ENCODE peak calls at places on chromosomes 11 and 22, in seven cellular contexts. N is hepatocyte, O is OCI-LY7, J is thoracic aorta, W is endothelial cell of umbilical vein, R is left ventricle myocardium inferior, T is mucosa of descending colon. Y is an unnamed sample.

GRCh38 chr22:40183029-40183581 is 5.4 kb downstream of the TNRC6B start:
- DNase-seq in T (no peak), J (no peak), R (no peak), N (peak; percentile 80), W (peak; percentile 92), O (no peak), Y (peak; percentile 78)

GRCh38 chr11:92357344-92357743 is 132.7 kb downstream of the FAT3 start:
- DNase-seq in J (no peak), N (peak; percentile 53), R (no peak), W (no peak), T (no peak), O (no peak), Y (no peak)

GRCh38 chr11:48052183-48053040 is 72.1 kb downstream of the PTPRJ start:
- DNase-seq in N (peak; percentile 61), R (no peak), J (no peak), W (peak; percentile 19), T (no peak), O (peak; percentile 47), Y (peak; percentile 82)

GRCh38 chr11:8356731-8357504 is 93.2 kb upstream of the LMO1 start:
- DNase-seq in N (no peak), T (no peak), W (no peak), R (no peak), O (no peak), J (no peak), Y (no peak)

GRCh38 chr11:111283945-111284481 is 14.3 kb upstream of the POU2AF3 start:
- DNase-seq in O (no peak), R (peak; percentile 18), W (no peak), N (peak; percentile 19), J (no peak), T (peak; percentile 89), Y (no peak)

GRCh38 chr11:107844041-107844440 is 14.5 kb downstream of the SLC35F2 start:
- DNase-seq in T (no peak), O (no peak), R (no peak), N (no peak), J (no peak), W (no peak), Y (peak; percentile 43)

GRCh38 chr11:293293-293851 is 4.4 kb downstream of the PGGHG start:
- DNase-seq in O (no peak), J (no peak), R (peak; percentile 12), T (no peak), N (no peak), W (no peak), Y (no peak)

GRCh38 chr11:83159901-83160865 is 3.3 kb downstream of the PCF11 start:
- DNase-seq in O (peak; percentile 36), T (no peak), W (peak; percentile 42), R (no peak), J (no peak), N (peak; percentile 44), Y (no peak)

GRCh38 chr11:83571301-83571700 is 285.1 kb upstream of the CCDC90B start:
- DNase-seq in T (no peak), N (no peak), O (no peak), J (no peak), W (no peak), R (no peak), Y (no peak)

GRCh38 chr11:33802414-33802950 is 28.2 kb upstream of the FBXO3 start:
- DNase-seq in R (peak; percentile 24), O (peak; percentile 7), T (peak; percentile 38), J (no peak), W (peak; percentile 72), N (peak; percentile 85), Y (peak; percentile 70)

GRCh38 chr11:34732831-34733230 is 111.9 kb downstream of the EHF start:
- DNase-seq in O (no peak), R (no peak), J (no peak), N (no peak), T (no peak), W (no peak), Y (no peak)

GRCh38 chr22:38239101-38239761 is 33.6 kb downstream of the TMEM184B start:
- DNase-seq in N (peak; percentile 71), O (no peak), R (no peak), J (peak; percentile 50), T (no peak), W (peak; percentile 83), Y (peak; percentile 91)

GRCh38 chr11:78220218-78221157 is 31.8 kb downstream of the USP35 start:
- DNase-seq in R (no peak), T (no peak), N (no peak), W (no peak), O (no peak), J (no peak), Y (no peak)

GRCh38 chr11:82960000-82960778 is 58.7 kb downstream of the DDIAS start:
- DNase-seq in W (no peak), J (no peak), T (no peak), R (no peak), N (no peak), O (peak; percentile 81), Y (no peak)

GRCh38 chr11:10409207-10409661 is 45.8 kb upstream of the AMPD3 start:
- DNase-seq in N (no peak), T (no peak), O (no peak), J (no peak), W (no peak), R (no peak), Y (no peak)

GRCh38 chr22:27348634-27349033 is 452.9 kb downstream of the MN1 start:
- DNase-seq in O (no peak), R (no peak), T (no peak), N (no peak), W (no peak), J (no peak), Y (no peak)

GRCh38 chr11:47946682-47947575 is 33.4 kb upstream of the PTPRJ start:
- DNase-seq in T (peak; percentile 61), O (no peak), R (peak; percentile 48), W (peak; percentile 88), N (peak; percentile 79), J (peak; percentile 60), Y (peak; percentile 91)

GRCh38 chr22:48802576-48802975 is 1025.1 kb downstream of the BRD1 start:
- DNase-seq in N (no peak), T (no peak), O (no peak), J (no peak), R (no peak), W (no peak), Y (no peak)

GRCh38 chr22:37752189-37753061 is 55.3 kb upstream of the GCAT start:
- DNase-seq in N (peak; percentile 86), J (peak; percentile 86), O (no peak), T (peak; percentile 83), W (peak; percentile 90), R (peak; percentile 95), Y (peak; percentile 98)

GRCh38 chr11:70203749-70204465 is 811 bp downstream of the FADD start:
- DNase-seq in N (peak; percentile 91), J (peak; percentile 80), T (peak; percentile 62), W (peak; percentile 90), R (no peak), O (peak; percentile 75), Y (peak; percentile 99)

GRCh38 chr11:71284525-71285092 is 32.2 kb upstream of the SHANK2 start:
- DNase-seq in J (no peak), R (no peak), O (no peak), N (peak; percentile 47), T (peak; percentile 66), W (no peak), Y (no peak)

GRCh38 chr11:17568944-17569343 is 21.9 kb downstream of the OTOG start:
- DNase-seq in W (no peak), T (no peak), J (no peak), R (no peak), N (no peak), O (no peak), Y (peak; percentile 37)

GRCh38 chr11:100445231-100445735 is 241.8 kb upstream of the ARHGAP42 start:
- DNase-seq in N (no peak), J (no peak), R (no peak), T (no peak), O (no peak), W (peak; percentile 13), Y (no peak)

GRCh38 chr11:75428301-75428724 is 4.7 kb downstream of the KLHL35 start:
- DNase-seq in W (peak; percentile 96), N (no peak), R (peak; percentile 94), O (peak; percentile 51), J (peak; percentile 94), T (peak; percentile 83), Y (no peak)

GRCh38 chr22:30436196-30436595 is 10.6 kb downstream of the MTFP1 start:
- DNase-seq in N (no peak), W (no peak), O (no peak), J (no peak), R (no peak), T (no peak), Y (no peak)

GRCh38 chr11:2547806-2548205 is 103.0 kb downstream of the KCNQ1 start:
- DNase-seq in O (no peak), N (no peak), W (no peak), R (peak; percentile 7), T (peak; percentile 12), J (no peak), Y (no peak)

GRCh38 chr11:65205602-65205967 is 23.9 kb downstream of the CAPN1 start:
- DNase-seq in N (no peak), O (no peak), W (no peak), T (no peak), R (no peak), J (no peak), Y (no peak)
- H3K36me3 ChIP-seq in N (no peaks in the 10 kb centered on the region), O (peaks cover 30% of the 10 kb centered on the region), W (peaks cover 42% of the 10 kb centered on the region), T (peaks cover 6% of the 10 kb centered on the region), R (peaks cover 69% of the 10 kb centered on the region), J (peaks cover 71% of the 10 kb centered on the region), Y (peaks cover 80% of the 10 kb centered on the region)

GRCh38 chr22:46737105-46737975 is 712 bp downstream of the CERK start:
- DNase-seq in T (peak; percentile 72), O (peak; percentile 69), J (no peak), W (peak; percentile 38), R (peak; percentile 47), N (peak; percentile 73), Y (peak; percentile 59)
- H3K4me1 ChIP-seq in T (peaks cover 77% of the 10 kb centered on the region), O (peaks cover 50% of the 10 kb centered on the region), J (peaks cover 53% of the 10 kb centered on the region), W (peaks cover 39% of the 10 kb centered on the region), R (peaks cover 96% of the 10 kb centered on the region), N (peaks cover 66% of the 10 kb centered on the region), Y (peaks cover 21% of the 10 kb centered on the region)

DNA sequence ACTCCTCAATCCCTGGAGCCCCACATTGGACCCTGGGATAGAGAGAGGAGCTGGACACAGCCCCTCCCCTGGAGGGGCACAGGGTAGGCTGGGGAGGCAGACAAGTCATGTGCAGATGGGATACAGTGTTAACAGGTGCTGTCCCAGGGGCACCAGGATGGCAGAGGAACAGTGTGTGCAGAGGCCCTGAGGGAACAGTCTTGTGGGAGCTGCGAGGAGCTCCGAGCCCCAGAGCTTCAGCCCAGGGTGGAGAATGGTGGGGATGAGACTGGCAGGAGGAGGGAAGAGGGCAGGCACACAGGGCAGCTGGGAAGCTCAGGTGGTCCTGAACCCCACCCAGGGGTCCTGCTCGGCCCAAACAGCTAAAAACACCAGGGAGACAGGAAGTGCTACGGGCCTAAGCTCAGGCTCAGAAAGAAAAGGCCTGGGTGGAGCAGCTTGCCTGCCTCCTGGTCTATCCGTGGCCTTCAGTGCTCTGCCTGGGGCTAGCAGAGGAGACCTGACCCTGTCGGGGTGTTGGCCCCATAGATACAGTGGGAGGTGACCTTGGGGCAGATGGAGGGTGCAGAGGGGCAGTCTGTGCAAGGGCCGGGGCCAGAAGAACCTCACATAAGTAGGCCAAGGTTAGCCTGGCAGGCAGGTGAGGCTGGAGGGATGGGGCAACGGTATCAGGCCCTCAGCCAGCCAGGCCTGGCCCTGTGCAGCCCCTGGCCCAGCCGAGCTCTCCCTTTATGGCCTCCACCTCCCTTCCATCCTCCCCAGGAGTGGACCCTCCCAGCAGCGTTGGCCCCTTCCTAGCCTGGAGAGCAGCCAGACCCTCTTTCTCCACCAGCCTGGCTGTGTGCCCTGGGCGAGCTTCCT is 15.4 kb downstream of the CAPN5 start:
- DNase-seq in T (peak; percentile 54), J (peak; percentile 1), W (no peak), O (no peak), R (no peak), N (no peak), Y (no peak)
- H3K4me3 ChIP-seq in T (no peak overlapping the region), J (no peak overlapping the region), W (peak overlapping the region; percentile 5), O (no peak overlapping the region), R (peak overlapping the region; percentile 21), N (no peak overlapping the region), Y (no peak overlapping the region)

GRCh38 chr11:94987378-94987777 is 13.9 kb downstream of the KDM4D start:
- DNase-seq in O (no peak), R (no peak), T (no peak), J (no peak), W (no peak), N (no peak), Y (no peak)
- H3K36me3 ChIP-seq in O (no peaks in the 10 kb centered on the region), R (no peaks in the 10 kb centered on the region), T (no peaks in the 10 kb centered on the region), J (no peaks in the 10 kb centered on the region), W (no peaks in the 10 kb centered on the region), N (no peaks in the 10 kb centered on the region), Y (no peaks in the 10 kb centered on the region)

Y was measured in SJSA1.